ENCODE peak calls at places on chromosomes 2 and 18, in seven cellular contexts. L is spleen, V is A549, X is DND-41, T is breast epithelium, Z is gastrocnemius medialis, P is prostate gland. U is an unnamed sample.

GRCh38 chr2:42876280-42876840 is 84.0 kb upstream of the HAAO start:
- DNase-seq in L (no peak), V (no peak), X (no peak), T (no peak), Z (no peak), P (peak; percentile 71), U (no peak)

GRCh38 chr2:170848587-170848986 is 31.9 kb downstream of the GAD1 start:
- DNase-seq in L (no peak), V (no peak), X (no peak), T (no peak), Z (no peak), P (no peak), U (no peak)

GRCh38 chr2:36296798-36297197 is 58.8 kb upstream of the CRIM1 start:
- DNase-seq in L (no peak), V (no peak), X (no peak), T (no peak), Z (no peak), P (no peak), U (no peak)

GRCh38 chr2:102514061-102514785 is 41.2 kb downstream of the SLC9A4 start:
- DNase-seq in L (no peak), V (peak; percentile 71), X (no peak), T (no peak), Z (peak; percentile 6), P (no peak), U (no peak)

GRCh38 chr2:163734911-163735691 is 707 bp downstream of the FIGN start:
- DNase-seq in L (no peak), V (no peak), X (no peak), T (no peak), Z (no peak), P (no peak), U (no peak)

GRCh38 chr18:26621161-26622026 is 73.0 kb upstream of the KCTD1 start:
- DNase-seq in L (no peak), V (peak; percentile 21), X (peak; percentile 49), T (no peak), Z (peak; percentile 4), P (peak; percentile 26), U (peak; percentile 52)

GRCh38 chr2:18473241-18473841 is 87.1 kb downstream of the RDH14 start:
- DNase-seq in L (no peak), V (no peak), X (no peak), T (no peak), Z (no peak), P (no peak), U (no peak)

GRCh38 chr18:24919141-24919540 is 432.8 kb downstream of the ZNF521 start:
- DNase-seq in L (no peak), V (no peak), X (no peak), T (no peak), Z (no peak), P (no peak), U (no peak)

GRCh38 chr2:1080984-1081383 is 130.3 kb downstream of the SNTG2 start:
- DNase-seq in L (no peak), V (no peak), X (no peak), T (no peak), Z (no peak), P (no peak), U (no peak)

GRCh38 chr18:6624271-6624670 is 105.2 kb upstream of the ARHGAP28 start:
- DNase-seq in L (no peak), V (no peak), X (no peak), T (no peak), Z (no peak), P (no peak), U (no peak)

GRCh38 chr2:24287171-24287570 is 73.2 kb downstream of the ITSN2 start:
- DNase-seq in L (no peak), V (no peak), X (no peak), T (no peak), Z (no peak), P (no peak), U (no peak)

GRCh38 chr18:61991201-61991600 is 98.4 kb upstream of the RNF152 start:
- DNase-seq in L (no peak), V (no peak), X (no peak), T (no peak), Z (no peak), P (no peak), U (no peak)

GRCh38 chr18:48896875-48897511 is 53.8 kb downstream of the SMAD7 start:
- DNase-seq in L (peak; percentile 87), V (no peak), X (no peak), T (no peak), Z (peak; percentile 22), P (no peak), U (peak; percentile 78)

GRCh38 chr2:239319261-239319661 is 81.6 kb downstream of the HDAC4 start:
- DNase-seq in L (peak; percentile 83), V (no peak), X (no peak), T (peak; percentile 54), Z (no peak), P (no peak), U (no peak)

GRCh38 chr2:181678033-181678586 is 2.2 kb downstream of the NEUROD1 start:
- DNase-seq in L (peak; percentile 77), V (no peak), X (peak; percentile 48), T (peak; percentile 64), Z (no peak), P (peak; percentile 35), U (peak; percentile 58)

GRCh38 chr2:27018142-27018541 is 14.6 kb upstream of the TMEM214 start:
- DNase-seq in L (no peak), V (no peak), X (no peak), T (no peak), Z (no peak), P (no peak), U (no peak)

GRCh38 chr18:43396266-43396665 is 119.0 kb upstream of the SYT4 start:
- DNase-seq in L (no peak), V (no peak), X (no peak), T (no peak), Z (no peak), P (no peak), U (no peak)

GRCh38 chr18:5052491-5052890 is 144.6 kb downstream of the AKAIN1 start:
- DNase-seq in L (no peak), V (no peak), X (no peak), T (no peak), Z (no peak), P (no peak), U (no peak)

GRCh38 chr2:143758629-143759330 is 629.6 kb downstream of the ARHGAP15 start:
- DNase-seq in L (no peak), V (no peak), X (no peak), T (no peak), Z (no peak), P (no peak), U (no peak)

GRCh38 chr2:121479882-121480522 is 50.7 kb upstream of the RNU4ATAC start:
- DNase-seq in L (no peak), V (no peak), X (no peak), T (no peak), Z (no peak), P (no peak), U (peak; percentile 34)

GRCh38 chr2:57882895-57883515 is 163.6 kb upstream of the VRK2 start:
- DNase-seq in L (no peak), V (peak; percentile 33), X (no peak), T (no peak), Z (no peak), P (no peak), U (no peak)

GRCh38 chr2:110125292-110125691 is 9.7 kb upstream of the MALL start:
- DNase-seq in L (no peak), V (no peak), X (no peak), T (no peak), Z (no peak), P (no peak), U (no peak)

GRCh38 chr2:8489221-8489620 is 192.6 kb upstream of the ID2 start:
- DNase-seq in L (no peak), V (no peak), X (no peak), T (no peak), Z (no peak), P (no peak), U (no peak)

GRCh38 chr2:71385008-71385407 is 53.4 kb downstream of the ZNF638 start:
- DNase-seq in L (no peak), V (no peak), X (no peak), T (no peak), Z (no peak), P (no peak), U (no peak)

GRCh38 chr2:99810241-99810640 is 320.4 kb upstream of the REV1 start:
- DNase-seq in L (no peak), V (no peak), X (no peak), T (no peak), Z (no peak), P (no peak), U (no peak)

GRCh38 chr2:31580321-31581117 is at the start of gene SRD5A2:
- DNase-seq in L (no peak), V (no peak), X (no peak), T (no peak), Z (no peak), P (no peak), U (no peak)

GRCh38 chr2:207362716-207363115 is 167.0 kb upstream of the CREB1 start:
- DNase-seq in L (no peak), V (no peak), X (no peak), T (no peak), Z (no peak), P (no peak), U (no peak)

GRCh38 chr2:120365236-120365793 is 19.4 kb downstream of the INHBB start:
- DNase-seq in L (no peak), V (no peak), X (no peak), T (no peak), Z (no peak), P (no peak), U (no peak)
- H3K4me1 ChIP-seq in L (no peaks in the 10 kb centered on the region), V (peaks cover 6% of the 10 kb centered on the region), X (no peaks in the 10 kb centered on the region), T (no peaks in the 10 kb centered on the region), Z (peaks cover under 1% of the 10 kb centered on the region), P (no peaks in the 10 kb centered on the region), U (no peaks in the 10 kb centered on the region)

GRCh38 chr2:158214431-158214830 is 112.8 kb downstream of the UPP2 start:
- DNase-seq in L (no peak), V (no peak), X (no peak), T (no peak), Z (no peak), P (no peak), U (no peak)

GRCh38 chr2:158211516-158211915 is 109.8 kb downstream of the UPP2 start:
- DNase-seq in L (no peak), V (no peak), X (no peak), T (no peak), Z (no peak), P (no peak), U (no peak)

DNA sequence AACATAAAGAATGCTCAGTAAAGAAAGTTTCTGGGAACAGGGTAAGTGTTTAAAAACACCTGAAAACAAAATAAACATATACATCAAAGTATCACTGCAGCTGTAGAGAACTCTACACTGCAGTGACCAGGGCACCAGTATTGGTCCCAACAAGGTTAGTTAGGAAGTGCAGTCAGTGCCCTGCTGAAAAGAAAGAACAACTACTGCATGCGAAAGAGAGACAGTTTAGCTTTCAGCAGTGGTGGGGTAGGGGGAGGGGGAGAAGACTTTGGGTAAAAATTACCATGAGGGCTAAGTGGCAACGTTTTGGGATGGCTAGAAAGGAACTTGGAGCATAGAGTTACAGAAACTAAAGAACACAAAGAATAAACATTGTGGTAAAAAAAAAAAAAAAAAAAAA is 112.1 kb downstream of the UPP2 start:
- DNase-seq in L (no peak), V (no peak), X (no peak), T (no peak), Z (no peak), P (no peak), U (no peak)
- TF ChIP-seq CTCF in L (no peak), V (no peak), X (no peak), T (no peak), Z (no peak), P (no peak), U (no peak)

GRCh38 chr2:68942827-68943226 is 9.9 kb downstream of the GKN2 start:
- DNase-seq in L (no peak), V (no peak), X (no peak), T (no peak), Z (no peak), P (no peak), U (no peak)
- H3K4me1 ChIP-seq in L (no peaks in the 10 kb centered on the region), V (peaks cover 5% of the 10 kb centered on the region), X (peaks cover 11% of the 10 kb centered on the region), T (no peaks in the 10 kb centered on the region), Z (no peaks in the 10 kb centered on the region), P (no peaks in the 10 kb centered on the region), U (peaks cover 2% of the 10 kb centered on the region)

GRCh38 chr2:240733803-240734495 is 42.3 kb downstream of the AQP12A start:
- DNase-seq in L (no peak), V (peak; percentile 22), X (no peak), T (no peak), Z (no peak), P (no peak), U (no peak)
- TF ChIP-seq CTCF in L (no peak), V (peak; percentile 18), X (peak; percentile 33), T (no peak), Z (no peak), P (no peak), U (no peak)